ENCODE peak calls at places on chromosome 22, in eight cellular contexts. D is GM12892, J is cardiac muscle cell, F is left colon, N is heart left ventricle, V is posterior vena cava, E is CD14-positive monocyte, O is iPS-NIHi11. B is an unnamed sample.

GRCh38 chr22:25053153-25053805 is 100.8 kb downstream of the KIAA1671 start:
- DNase-seq in D (no peak), J (no peak), F (peak; percentile 74), N (no peak), V (no peak), E (no peak), O (no peak), B (no peak)

GRCh38 chr22:29268511-29269229 is 602 bp downstream of the EWSR1 start:
- DNase-seq in D (no peak), J (peak; percentile 55), F (peak; percentile 55), N (peak; percentile 78), V (peak; percentile 92), E (no peak), O (peak; percentile 69), B (peak; percentile 70)

GRCh38 chr22:21102659-21103267 is 57.0 kb downstream of the LRRC74B start:
- DNase-seq in D (peak; percentile 66), J (peak; percentile 86), F (peak; percentile 59), N (peak; percentile 55), V (peak; percentile 89), E (peak; percentile 62), O (peak; percentile 93), B (peak; percentile 74)

GRCh38 chr22:26702906-26703830 is 45.8 kb downstream of the MIAT start:
- DNase-seq in D (no peak), J (no peak), F (no peak), N (no peak), V (no peak), E (no peak), O (no peak), B (no peak)

GRCh38 chr22:49503896-49504521 is 323.7 kb downstream of the BRD1 start:
- DNase-seq in D (no peak), J (no peak), F (no peak), N (no peak), V (no peak), E (no peak), O (no peak), B (peak; percentile 24)

GRCh38 chr22:25770333-25770732 is 28.3 kb downstream of the MYO18B start:
- DNase-seq in D (no peak), J (no peak), F (no peak), N (no peak), V (no peak), E (no peak), O (no peak), B (no peak)

GRCh38 chr22:43820671-43821305 is 8.7 kb upstream of the EFCAB6 start:
- DNase-seq in D (no peak), J (no peak), F (no peak), N (peak; percentile 6), V (no peak), E (peak; percentile 21), O (no peak), B (no peak)

GRCh38 chr22:20979940-20980453 is 2.1 kb upstream of the LZTR1 start:
- DNase-seq in D (no peak), J (no peak), F (no peak), N (no peak), V (no peak), E (no peak), O (no peak), B (peak; percentile 45)

GRCh38 chr22:23306926-23307325 is 126.6 kb downstream of the BCR start:
- DNase-seq in D (no peak), J (no peak), F (no peak), N (no peak), V (no peak), E (peak; percentile 14), O (no peak), B (no peak)

GRCh38 chr22:46444390-46444854 is 93.0 kb downstream of the CELSR1 start:
- DNase-seq in D (no peak), J (no peak), F (no peak), N (no peak), V (no peak), E (no peak), O (no peak), B (no peak)

GRCh38 chr22:44497218-44497903 is 672 bp downstream of the RTL6 start:
- DNase-seq in D (no peak), J (no peak), F (no peak), N (no peak), V (no peak), E (no peak), O (peak; percentile 57), B (peak; percentile 33)

GRCh38 chr22:46583571-46583970 is 36.6 kb upstream of the GRAMD4 start:
- DNase-seq in D (no peak), J (no peak), F (peak; percentile 24), N (no peak), V (peak; percentile 35), E (no peak), O (no peak), B (no peak)

B was measured in right lobe of liver.